ENCODE peak calls at places on chromosomes 4 and X, in six cellular contexts. L is Calu3; H is CD8-positive, alpha-beta T cell; U is breast epithelium; G is neural progenitor cell; Z is lower lobe of right lung. V is an unnamed sample.

GRCh38 chr4:21628916-21629315 is 319.7 kb downstream of the KCNIP4 start:
- DNase-seq in L (no peak), H (no peak), U (no peak), G (no peak), Z (no peak), V (no peak)

GRCh38 chr4:88697588-88698329 is at the start of gene NAP1L5:
- DNase-seq in L (no peak), H (peak), U (no peak), G (peak), Z (peak), V (peak)

GRCh38 chr4:150039790-150040189 is 38.5 kb upstream of the DCLK2 start:
- DNase-seq in L (no peak), H (no peak), U (no peak), G (no peak), Z (no peak), V (no peak)

GRCh38 chrX:1581132-1581531 is 10.3 kb upstream of the AKAP17A start:
- DNase-seq in L (peak), H (peak), U (no peak), G (no peak), Z (no peak), V (no peak)

GRCh38 chrX:39477438-39478120 is 620.2 kb downstream of the BCOR start:
- DNase-seq in L (peak), H (peak), U (no peak), G (peak), Z (peak), V (no peak)

GRCh38 chrX:19774905-19775304 is 112.5 kb downstream of the SH3KBP1 start:
- DNase-seq in L (no peak), H (no peak), U (no peak), G (no peak), Z (no peak), V (no peak)

GRCh38 chr4:30269850-30270249 is 450.3 kb upstream of the PCDH7 start:
- DNase-seq in L (no peak), H (no peak), U (no peak), G (no peak), Z (no peak), V (no peak)

GRCh38 chr4:44760142-44760898 is 34.0 kb upstream of the GNPDA2 start:
- DNase-seq in L (peak), H (no peak), U (no peak), G (peak), Z (no peak), V (no peak)

GRCh38 chr4:139774759-139775487 is 109.3 kb downstream of the MGST2 start:
- DNase-seq in L (no peak), H (no peak), U (no peak), G (peak), Z (no peak), V (no peak)

GRCh38 chrX:117751155-117751554 is 365.5 kb downstream of the KLHL13 start:
- DNase-seq in L (no peak), H (no peak), U (no peak), G (no peak), Z (no peak), V (no peak)

GRCh38 chr4:155785828-155786227 is 27.0 kb downstream of the GUCY1B1 start:
- DNase-seq in L (no peak), H (no peak), U (no peak), G (no peak), Z (no peak), V (no peak)

GRCh38 chr4:39846135-39846534 is 131.6 kb downstream of the PDS5A start:
- DNase-seq in L (no peak), H (no peak), U (no peak), G (no peak), Z (no peak), V (no peak)

GRCh38 chr4:3524920-3525319 is 7.3 kb downstream of the LRPAP1 start:
- DNase-seq in L (no peak), H (no peak), U (no peak), G (no peak), Z (peak), V (no peak)

GRCh38 chr4:103091601-103092223 is 7.9 kb downstream of the BDH2 start:
- DNase-seq in L (peak), H (peak), U (no peak), G (peak), Z (no peak), V (no peak)

GRCh38 chr4:184815046-184815877 is 10.5 kb downstream of the ACSL1 start:
- DNase-seq in L (peak), H (peak), U (peak), G (peak), Z (peak), V (peak)

GRCh38 chr4:121726642-121727268 is 30.0 kb upstream of the ANXA5 start:
- DNase-seq in L (peak), H (no peak), U (no peak), G (peak), Z (no peak), V (no peak)

GRCh38 chr4:54543088-54543795 is 114.5 kb upstream of the KIT start:
- DNase-seq in L (no peak), H (no peak), U (no peak), G (no peak), Z (no peak), V (no peak)

GRCh38 chr4:143482753-143483362 is 30.6 kb upstream of the SMARCA5 start:
- DNase-seq in L (peak), H (no peak), U (no peak), G (peak), Z (no peak), V (no peak)

GRCh38 chrX:39896951-39897740 is 200.6 kb downstream of the BCOR start:
- DNase-seq in L (peak), H (no peak), U (no peak), G (peak), Z (peak), V (no peak)

GRCh38 chr4:83011779-83012630 is 1.4 kb upstream of the LIN54 start:
- DNase-seq in L (peak), H (no peak), U (peak), G (no peak), Z (peak), V (no peak)

GRCh38 chr4:31193516-31193915 is 473.3 kb downstream of the PCDH7 start:
- DNase-seq in L (no peak), H (no peak), U (no peak), G (no peak), Z (no peak), V (no peak)

GRCh38 chr4:128390475-128390996 is 102.9 kb upstream of the PGRMC2 start:
- DNase-seq in L (no peak), H (no peak), U (no peak), G (no peak), Z (no peak), V (no peak)

GRCh38 chr4:81421346-81422218 is 50.1 kb downstream of the RASGEF1B start:
- DNase-seq in L (peak), H (no peak), U (no peak), G (peak), Z (no peak), V (no peak)

GRCh38 chr4:138864961-138865720 is 150.4 kb upstream of the NOCT start:
- DNase-seq in L (no peak), H (no peak), U (peak), G (no peak), Z (no peak), V (no peak)

GRCh38 chr4:68803013-68803412 is 12.8 kb upstream of the UGT2B10 start:
- DNase-seq in L (no peak), H (no peak), U (no peak), G (no peak), Z (no peak), V (no peak)

GRCh38 chrX:118864063-118864630 is 40.5 kb downstream of the ZCCHC12 start:
- DNase-seq in L (no peak), H (no peak), U (no peak), G (no peak), Z (no peak), V (no peak)

GRCh38 chrX:57528670-57529255 is 63.0 kb upstream of the ZXDB start:
- DNase-seq in L (peak), H (no peak), U (no peak), G (peak), Z (no peak), V (no peak)
- TF ChIP-seq CTCF in L (no peak), H (no peak), U (no peak), G (peak), Z (peak), V (no peak)

GRCh38 chrX:150352114-150352513 is 11.0 kb upstream of the MAMLD1 start:
- DNase-seq in L (peak), H (no peak), U (no peak), G (no peak), Z (no peak), V (no peak)
- TF ChIP-seq CTCF in L (no peak), H (no peak), U (no peak), G (no peak), Z (no peak), V (no peak)

DNA sequence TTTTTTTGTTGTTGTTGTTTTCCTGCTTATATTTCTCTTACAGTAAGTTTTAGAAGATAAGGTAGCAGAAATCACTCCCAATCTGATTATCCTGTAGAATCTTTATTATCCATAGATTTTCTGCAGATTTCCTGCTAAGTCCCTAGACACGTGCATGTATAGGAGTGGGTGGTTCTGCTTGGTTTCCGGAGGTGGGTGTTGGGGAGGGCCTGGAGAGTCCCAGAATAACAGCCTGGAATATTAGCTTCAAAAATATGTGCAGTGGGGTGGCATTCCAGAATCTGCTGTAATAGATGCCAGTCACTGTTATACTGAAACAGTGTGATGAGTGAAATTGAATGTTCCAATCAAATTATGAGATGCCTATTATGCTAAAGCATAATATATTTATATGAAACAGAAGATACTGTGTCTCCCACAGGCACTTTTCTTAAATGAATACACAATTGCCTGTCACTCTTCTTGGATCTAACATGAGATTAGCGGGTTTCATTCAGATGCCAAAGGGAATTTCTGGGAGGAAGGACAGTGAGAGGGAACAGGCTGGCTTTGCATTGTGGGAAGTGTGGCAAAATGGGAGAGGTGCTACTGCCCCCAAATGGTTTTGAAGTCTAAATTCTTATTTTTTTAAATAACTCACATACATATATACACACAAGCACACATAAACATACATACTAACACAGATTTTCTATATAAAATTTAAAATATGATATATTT is 37.6 kb downstream of the C4orf50 start:
- DNase-seq in L (no peak), H (no peak), U (no peak), G (no peak), Z (no peak), V (no peak)
- TF ChIP-seq CTCF in L (no peak), H (no peak), U (no peak), G (no peak), Z (no peak), V (no peak)

GRCh38 chr4:134028411-134028810 is 173.2 kb downstream of the PABPC4L start:
- DNase-seq in L (no peak), H (no peak), U (no peak), G (no peak), Z (no peak), V (no peak)

GRCh38 chr4:134019657-134020056 is 181.9 kb downstream of the PABPC4L start:
- DNase-seq in L (no peak), H (no peak), U (no peak), G (no peak), Z (no peak), V (no peak)

GRCh38 chr4:134027931-134028330 is 173.7 kb downstream of the PABPC4L start:
- DNase-seq in L (peak), H (no peak), U (no peak), G (no peak), Z (no peak), V (no peak)

GRCh38 chr4:134018845-134019244 is 182.7 kb downstream of the PABPC4L start:
- DNase-seq in L (no peak), H (no peak), U (no peak), G (no peak), Z (no peak), V (no peak)

DNA sequence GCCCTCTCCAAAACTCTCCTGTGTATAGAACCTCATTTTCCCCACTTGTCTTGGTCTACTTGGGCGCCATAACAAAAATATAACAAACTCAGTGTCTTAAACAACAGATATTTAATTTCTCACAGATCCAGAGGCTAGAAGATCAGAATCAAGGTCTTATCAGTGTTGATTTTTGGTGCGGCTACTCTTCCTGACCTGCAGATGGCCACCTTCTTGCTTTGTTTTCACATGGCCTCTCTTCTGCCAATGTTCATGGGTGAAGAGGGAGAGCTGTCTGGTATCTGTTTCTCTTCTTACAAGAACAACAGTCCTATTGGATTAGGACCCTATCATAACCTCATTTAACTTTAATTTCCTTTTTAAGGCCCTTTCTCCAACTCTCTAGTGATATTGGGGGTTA is 177.3 kb downstream of the PABPC4L start:
- DNase-seq in L (peak), H (no peak), U (no peak), G (peak), Z (no peak), V (no peak)
- TF ChIP-seq CTCF in L (no peak), H (no peak), U (no peak), G (peak), Z (no peak), V (no peak)

DNA sequence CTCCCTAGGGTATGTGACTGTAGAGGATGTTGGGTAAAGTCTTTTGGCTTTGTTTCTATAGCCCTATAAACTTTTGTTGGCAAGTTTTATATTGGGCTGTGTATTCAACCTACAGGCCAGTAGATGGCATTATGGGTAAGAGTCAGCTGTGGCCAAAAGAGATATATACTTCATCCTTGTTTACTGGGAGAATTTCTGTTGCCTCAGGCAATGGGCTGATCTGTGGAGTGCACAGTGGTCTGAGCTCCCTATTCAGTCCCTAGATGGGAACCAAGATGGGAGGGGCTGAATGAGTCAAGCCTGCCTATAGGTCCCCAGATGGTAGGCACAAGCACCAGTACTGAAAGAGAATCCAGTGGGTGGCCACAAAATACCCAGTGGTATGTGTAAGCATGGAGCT is 580.6 kb downstream of the EPHA5 start:
- DNase-seq in L (no peak), H (no peak), U (no peak), G (peak), Z (no peak), V (no peak)
- TF ChIP-seq CTCF in L (no peak), H (no peak), U (no peak), G (peak), Z (no peak), V (no peak)